ENCODE peak calls at places on chromosomes 11 and 22, in eight cellular contexts. One of them, this sample, is unnamed.

GRCh38 chr22:44399906-44400762 is 87.4 kb upstream of the SHISAL1 start:
- DNase-seq in fibroblast of pulmonary artery: no peak
- DNase-seq in small intestine: no peak
- DNase-seq in keratinocyte: no peak
- DNase-seq in BE2C: peak; percentile 5
- DNase-seq in cardiac fibroblast: no peak
- DNase-seq in neuronal stem cell: no peak
- DNase-seq in breast epithelium: no peak
- DNase-seq in this sample: no peak

GRCh38 chr22:24423519-24424000 is 3.8 kb upstream of the ADORA2A start:
- DNase-seq in fibroblast of pulmonary artery: no peak
- DNase-seq in small intestine: peak; percentile 36
- DNase-seq in keratinocyte: no peak
- DNase-seq in BE2C: no peak
- DNase-seq in cardiac fibroblast: peak; percentile 33
- DNase-seq in neuronal stem cell: peak; percentile 57
- DNase-seq in breast epithelium: no peak
- DNase-seq in this sample: no peak

GRCh38 chr11:57772562-57772961 is 11.0 kb downstream of the CTNND1 start:
- DNase-seq in fibroblast of pulmonary artery: no peak
- DNase-seq in small intestine: no peak
- DNase-seq in keratinocyte: no peak
- DNase-seq in BE2C: no peak
- DNase-seq in cardiac fibroblast: no peak
- DNase-seq in neuronal stem cell: no peak
- DNase-seq in breast epithelium: no peak
- DNase-seq in this sample: no peak

GRCh38 chr11:75532200-75532972 is 6.6 kb upstream of the GDPD5 start:
- DNase-seq in fibroblast of pulmonary artery: peak; percentile 63
- DNase-seq in small intestine: peak; percentile 83
- DNase-seq in keratinocyte: no peak
- DNase-seq in BE2C: peak; percentile 72
- DNase-seq in cardiac fibroblast: peak; percentile 61
- DNase-seq in neuronal stem cell: peak; percentile 84
- DNase-seq in breast epithelium: peak; percentile 41
- DNase-seq in this sample: no peak

GRCh38 chr22:29071261-29072045 is 1.4 kb upstream of the KREMEN1 start:
- DNase-seq in fibroblast of pulmonary artery: no peak
- DNase-seq in small intestine: peak; percentile 70
- DNase-seq in keratinocyte: peak; percentile 48
- DNase-seq in BE2C: peak; percentile 80
- DNase-seq in cardiac fibroblast: no peak
- DNase-seq in neuronal stem cell: peak; percentile 56
- DNase-seq in breast epithelium: peak; percentile 48
- DNase-seq in this sample: no peak

GRCh38 chr11:21625982-21626381 is 566.9 kb upstream of the ANO5 start:
- DNase-seq in fibroblast of pulmonary artery: no peak
- DNase-seq in small intestine: no peak
- DNase-seq in keratinocyte: no peak
- DNase-seq in BE2C: no peak
- DNase-seq in cardiac fibroblast: no peak
- DNase-seq in neuronal stem cell: no peak
- DNase-seq in breast epithelium: no peak
- DNase-seq in this sample: no peak

GRCh38 chr22:29842740-29843139 is 4.7 kb upstream of the ASCC2 start:
- DNase-seq in fibroblast of pulmonary artery: peak; percentile 91
- DNase-seq in small intestine: peak; percentile 2
- DNase-seq in keratinocyte: peak; percentile 58
- DNase-seq in BE2C: no peak
- DNase-seq in cardiac fibroblast: peak; percentile 91
- DNase-seq in neuronal stem cell: no peak
- DNase-seq in breast epithelium: no peak
- DNase-seq in this sample: peak; percentile 90

GRCh38 chr11:108223449-108224149 is 732 bp downstream of the ATM start:
- DNase-seq in fibroblast of pulmonary artery: peak; percentile 38
- DNase-seq in small intestine: peak; percentile 13
- DNase-seq in keratinocyte: no peak
- DNase-seq in BE2C: no peak
- DNase-seq in cardiac fibroblast: peak; percentile 26
- DNase-seq in neuronal stem cell: no peak
- DNase-seq in breast epithelium: no peak
- DNase-seq in this sample: no peak

GRCh38 chr11:86145439-86146156 is 76.7 kb upstream of the PICALM start:
- DNase-seq in fibroblast of pulmonary artery: no peak
- DNase-seq in small intestine: peak; percentile 83
- DNase-seq in keratinocyte: no peak
- DNase-seq in BE2C: no peak
- DNase-seq in cardiac fibroblast: no peak
- DNase-seq in neuronal stem cell: no peak
- DNase-seq in breast epithelium: no peak
- DNase-seq in this sample: no peak

GRCh38 chr11:103988595-103988969 is 47.9 kb upstream of the DDI1 start:
- DNase-seq in fibroblast of pulmonary artery: peak; percentile 30
- DNase-seq in small intestine: no peak
- DNase-seq in keratinocyte: no peak
- DNase-seq in BE2C: no peak
- DNase-seq in cardiac fibroblast: peak; percentile 17
- DNase-seq in neuronal stem cell: no peak
- DNase-seq in breast epithelium: no peak
- DNase-seq in this sample: no peak

GRCh38 chr11:86519064-86519911 is 144.6 kb downstream of the CCDC81 start:
- DNase-seq in fibroblast of pulmonary artery: peak; percentile 78
- DNase-seq in small intestine: no peak
- DNase-seq in keratinocyte: no peak
- DNase-seq in BE2C: no peak
- DNase-seq in cardiac fibroblast: peak; percentile 83
- DNase-seq in neuronal stem cell: no peak
- DNase-seq in breast epithelium: peak; percentile 20
- DNase-seq in this sample: no peak

GRCh38 chr22:19970479-19971275 is 29.1 kb upstream of the TXNRD2 start:
- DNase-seq in fibroblast of pulmonary artery: peak; percentile 64
- DNase-seq in small intestine: peak; percentile 75
- DNase-seq in keratinocyte: no peak
- DNase-seq in BE2C: peak; percentile 80
- DNase-seq in cardiac fibroblast: peak; percentile 72
- DNase-seq in neuronal stem cell: peak; percentile 65
- DNase-seq in breast epithelium: no peak
- DNase-seq in this sample: no peak

GRCh38 chr11:47917643-47918369 is 62.6 kb upstream of the PTPRJ start:
- DNase-seq in fibroblast of pulmonary artery: peak; percentile 99
- DNase-seq in small intestine: peak; percentile 35
- DNase-seq in keratinocyte: no peak
- DNase-seq in BE2C: peak; percentile 48
- DNase-seq in cardiac fibroblast: peak; percentile 100
- DNase-seq in neuronal stem cell: no peak
- DNase-seq in breast epithelium: peak; percentile 42
- DNase-seq in this sample: peak; percentile 71

GRCh38 chr11:112856591-112856990 is 104.6 kb upstream of the NCAM1 start:
- DNase-seq in fibroblast of pulmonary artery: no peak
- DNase-seq in small intestine: no peak
- DNase-seq in keratinocyte: no peak
- DNase-seq in BE2C: no peak
- DNase-seq in cardiac fibroblast: no peak
- DNase-seq in neuronal stem cell: no peak
- DNase-seq in breast epithelium: no peak
- DNase-seq in this sample: no peak

GRCh38 chr22:45224331-45224730 is 16.4 kb downstream of the KIAA0930 start:
- DNase-seq in fibroblast of pulmonary artery: no peak
- DNase-seq in small intestine: no peak
- DNase-seq in keratinocyte: no peak
- DNase-seq in BE2C: no peak
- DNase-seq in cardiac fibroblast: no peak
- DNase-seq in neuronal stem cell: no peak
- DNase-seq in breast epithelium: no peak
- DNase-seq in this sample: no peak

GRCh38 chr11:62770778-62771143 is 435 bp upstream of the TAF6L start:
- DNase-seq in fibroblast of pulmonary artery: no peak
- DNase-seq in small intestine: no peak
- DNase-seq in keratinocyte: no peak
- DNase-seq in BE2C: peak; percentile 16
- DNase-seq in cardiac fibroblast: no peak
- DNase-seq in neuronal stem cell: no peak
- DNase-seq in breast epithelium: no peak
- DNase-seq in this sample: no peak

GRCh38 chr22:50294319-50294656 is 13.2 kb downstream of the PLXNB2 start:
- DNase-seq in fibroblast of pulmonary artery: no peak
- DNase-seq in small intestine: no peak
- DNase-seq in keratinocyte: no peak
- DNase-seq in BE2C: no peak
- DNase-seq in cardiac fibroblast: no peak
- DNase-seq in neuronal stem cell: no peak
- DNase-seq in breast epithelium: no peak
- DNase-seq in this sample: no peak

GRCh38 chr22:50289942-50290630 is 17.4 kb downstream of the PLXNB2 start:
- DNase-seq in fibroblast of pulmonary artery: no peak
- DNase-seq in small intestine: no peak
- DNase-seq in keratinocyte: no peak
- DNase-seq in BE2C: no peak
- DNase-seq in cardiac fibroblast: no peak
- DNase-seq in neuronal stem cell: no peak
- DNase-seq in breast epithelium: no peak
- DNase-seq in this sample: no peak

GRCh38 chr22:50289151-50289941 is 18.1 kb downstream of the PLXNB2 start:
- DNase-seq in fibroblast of pulmonary artery: no peak
- DNase-seq in small intestine: no peak
- DNase-seq in keratinocyte: no peak
- DNase-seq in BE2C: no peak
- DNase-seq in cardiac fibroblast: no peak
- DNase-seq in neuronal stem cell: no peak
- DNase-seq in breast epithelium: no peak
- DNase-seq in this sample: no peak

GRCh38 chr22:50293441-50294318 is 13.8 kb downstream of the PLXNB2 start:
- DNase-seq in fibroblast of pulmonary artery: peak; percentile 80
- DNase-seq in small intestine: peak; percentile 94
- DNase-seq in keratinocyte: no peak
- DNase-seq in BE2C: peak; percentile 62
- DNase-seq in cardiac fibroblast: peak; percentile 90
- DNase-seq in neuronal stem cell: peak; percentile 84
- DNase-seq in breast epithelium: peak; percentile 78
- DNase-seq in this sample: no peak

GRCh38 chr22:50292643-50293440 is 14.6 kb downstream of the PLXNB2 start:
- DNase-seq in fibroblast of pulmonary artery: no peak
- DNase-seq in small intestine: no peak
- DNase-seq in keratinocyte: no peak
- DNase-seq in BE2C: no peak
- DNase-seq in cardiac fibroblast: no peak
- DNase-seq in neuronal stem cell: no peak
- DNase-seq in breast epithelium: no peak
- DNase-seq in this sample: no peak
- H3K4me3 ChIP-seq in fibroblast of pulmonary artery: peak overlapping the region; percentile 5
- H3K4me3 ChIP-seq in small intestine: peak overlapping the region; percentile 42
- H3K4me3 ChIP-seq in keratinocyte: peak overlapping the region; percentile 32
- H3K4me3 ChIP-seq in BE2C: no peak overlapping the region
- H3K4me3 ChIP-seq in cardiac fibroblast: no peak overlapping the region
- H3K4me3 ChIP-seq in neuronal stem cell: no peak overlapping the region
- H3K4me3 ChIP-seq in breast epithelium: peak overlapping the region; percentile 28
- H3K4me3 ChIP-seq in this sample: peak overlapping the region; percentile 31

DNA sequence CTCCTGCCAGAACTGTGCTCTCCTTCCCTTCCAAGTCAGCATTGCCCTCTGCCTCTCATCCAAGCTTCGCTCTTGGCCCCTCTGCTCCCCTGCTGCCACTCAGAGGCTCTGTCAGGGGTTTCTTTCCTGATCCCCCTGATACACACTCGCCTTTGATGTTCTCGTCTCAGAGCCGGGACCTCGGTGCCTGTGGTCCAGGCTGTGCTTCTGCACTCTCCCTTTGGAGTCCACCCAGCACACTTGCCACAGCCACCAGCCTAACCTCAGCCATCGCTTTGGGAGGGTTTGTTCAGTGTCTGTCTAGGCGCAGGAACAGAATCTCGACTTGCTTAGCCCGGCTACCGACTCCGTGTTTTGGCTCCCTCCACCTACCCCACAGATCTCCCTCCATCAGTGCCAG is 29.1 kb downstream of the PPFIA1 start:
- DNase-seq in fibroblast of pulmonary artery: no peak
- DNase-seq in small intestine: no peak
- DNase-seq in keratinocyte: no peak
- DNase-seq in BE2C: no peak
- DNase-seq in cardiac fibroblast: no peak
- DNase-seq in neuronal stem cell: no peak
- DNase-seq in breast epithelium: no peak
- DNase-seq in this sample: no peak
- H3K4me3 ChIP-seq in fibroblast of pulmonary artery: no peak overlapping the region
- H3K4me3 ChIP-seq in small intestine: no peak overlapping the region
- H3K4me3 ChIP-seq in keratinocyte: no peak overlapping the region
- H3K4me3 ChIP-seq in BE2C: no peak overlapping the region
- H3K4me3 ChIP-seq in cardiac fibroblast: no peak overlapping the region
- H3K4me3 ChIP-seq in neuronal stem cell: no peak overlapping the region
- H3K4me3 ChIP-seq in breast epithelium: no peak overlapping the region
- H3K4me3 ChIP-seq in this sample: no peak overlapping the region

GRCh38 chr11:120565436-120566155 is 54.0 kb downstream of the GRIK4 start:
- DNase-seq in fibroblast of pulmonary artery: no peak
- DNase-seq in small intestine: no peak
- DNase-seq in keratinocyte: no peak
- DNase-seq in BE2C: no peak
- DNase-seq in cardiac fibroblast: no peak
- DNase-seq in neuronal stem cell: no peak
- DNase-seq in breast epithelium: no peak
- DNase-seq in this sample: no peak
- H3K4me3 ChIP-seq in fibroblast of pulmonary artery: no peak overlapping the region
- H3K4me3 ChIP-seq in small intestine: no peak overlapping the region
- H3K4me3 ChIP-seq in keratinocyte: no peak overlapping the region
- H3K4me3 ChIP-seq in BE2C: peak overlapping the region; percentile 72
- H3K4me3 ChIP-seq in cardiac fibroblast: no peak overlapping the region
- H3K4me3 ChIP-seq in neuronal stem cell: peak overlapping the region; percentile 51
- H3K4me3 ChIP-seq in breast epithelium: peak overlapping the region; percentile 54
- H3K4me3 ChIP-seq in this sample: peak overlapping the region; percentile 46

DNA sequence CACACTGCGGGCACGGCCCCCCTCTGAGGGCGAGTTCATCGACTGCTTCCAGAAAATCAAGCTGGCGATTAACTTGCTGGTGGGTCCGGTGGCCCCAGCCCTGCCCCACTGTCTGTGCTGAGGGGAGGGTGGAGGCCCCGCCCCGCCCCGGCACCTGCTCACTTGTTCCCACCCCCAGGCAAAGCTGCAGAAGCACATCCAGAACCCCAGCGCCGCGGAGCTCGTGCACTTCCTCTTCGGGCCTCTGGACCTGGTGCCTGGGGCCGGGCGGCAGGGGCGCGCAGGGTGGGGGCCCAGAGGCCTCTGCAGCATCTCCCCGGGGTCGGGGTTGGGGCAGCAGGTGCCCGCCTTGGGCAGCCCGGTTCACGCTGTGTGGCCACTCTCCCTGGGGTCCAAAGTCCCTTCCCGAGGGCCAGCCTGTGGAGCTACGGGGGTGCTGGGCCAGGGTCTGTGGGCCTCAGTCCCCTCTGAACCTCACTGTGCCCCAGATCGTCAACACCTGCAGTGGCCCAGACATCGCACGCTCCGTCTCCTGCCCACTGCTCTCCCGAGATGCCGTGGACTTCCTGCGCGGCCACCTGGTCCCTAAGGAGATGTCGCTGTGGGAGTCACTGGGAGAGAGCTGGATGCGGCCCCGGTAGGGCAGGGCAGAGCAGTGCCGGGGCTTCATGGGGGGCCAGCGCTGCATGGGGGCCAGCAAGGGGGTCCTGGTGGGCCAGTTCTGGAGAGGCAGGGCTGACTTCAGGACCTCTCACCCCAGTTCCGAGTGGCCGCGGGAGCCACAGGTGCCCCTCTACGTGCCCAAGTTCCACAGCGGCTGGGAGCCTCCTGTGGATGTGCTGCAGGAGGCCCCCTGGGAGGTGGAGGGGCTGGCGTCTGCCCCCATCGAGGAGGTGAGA is 16.1 kb downstream of the EPS8L2 start:
- DNase-seq in fibroblast of pulmonary artery: no peak
- DNase-seq in small intestine: peak; percentile 57
- DNase-seq in keratinocyte: no peak
- DNase-seq in BE2C: no peak
- DNase-seq in cardiac fibroblast: no peak
- DNase-seq in neuronal stem cell: no peak
- DNase-seq in breast epithelium: no peak
- DNase-seq in this sample: no peak
- H3K4me3 ChIP-seq in fibroblast of pulmonary artery: no peak overlapping the region
- H3K4me3 ChIP-seq in small intestine: no peak overlapping the region
- H3K4me3 ChIP-seq in keratinocyte: no peak overlapping the region
- H3K4me3 ChIP-seq in BE2C: no peak overlapping the region
- H3K4me3 ChIP-seq in cardiac fibroblast: no peak overlapping the region
- H3K4me3 ChIP-seq in neuronal stem cell: no peak overlapping the region
- H3K4me3 ChIP-seq in breast epithelium: no peak overlapping the region
- H3K4me3 ChIP-seq in this sample: no peak overlapping the region

This sample was measured in skeletal muscle cell.